ENCODE peak calls at places on chromosomes 4 and X, in four cellular contexts. Q is astrocyte, K is right atrium auricular region, W is Caco-2. G is an unnamed sample.

GRCh38 chr4:140257461-140258305 is 103.7 kb upstream of the MAML3 start:
- DNase-seq in Q (peak; percentile 18), K (no peak), W (no peak), G (no peak)

GRCh38 chr4:118798658-118799057 is 37.3 kb downstream of the SEC24D start:
- DNase-seq in Q (no peak), K (no peak), W (no peak), G (no peak)

GRCh38 chr4:47031011-47031678 is at the start of gene GABRB1:
- DNase-seq in Q (peak; percentile 36), K (peak; percentile 65), W (peak; percentile 59), G (peak; percentile 70)

GRCh38 chr4:101994247-101994775 is 203.8 kb downstream of the BANK1 start:
- DNase-seq in Q (no peak), K (no peak), W (no peak), G (no peak)

GRCh38 chr4:116531870-116532269 is 553.5 kb downstream of the TRAM1L1 start:
- DNase-seq in Q (no peak), K (no peak), W (no peak), G (no peak)

GRCh38 chrX:63784902-63785692 is at the start of gene ARHGEF9:
- DNase-seq in Q (no peak), K (no peak), W (no peak), G (no peak)

GRCh38 chr4:15149842-15150592 is 147.7 kb downstream of the CPEB2 start:
- DNase-seq in Q (peak; percentile 64), K (peak; percentile 85), W (peak; percentile 38), G (peak; percentile 83)

GRCh38 chrX:18422886-18423285 is 2.5 kb upstream of the CDKL5 start:
- DNase-seq in Q (no peak), K (no peak), W (no peak), G (no peak)

GRCh38 chr4:139761461-139761860 is 95.8 kb downstream of the MGST2 start:
- DNase-seq in Q (peak; percentile 11), K (no peak), W (peak; percentile 47), G (peak; percentile 28)

GRCh38 chr4:99379571-99379970 is 27.0 kb upstream of the ADH1C start:
- DNase-seq in Q (no peak), K (no peak), W (no peak), G (no peak)

GRCh38 chrX:136196691-136197155 is 49.4 kb downstream of the FHL1 start:
- DNase-seq in Q (no peak), K (no peak), W (no peak), G (no peak)

GRCh38 chr4:174201898-174202297 is 81.6 kb downstream of the FBXO8 start:
- DNase-seq in Q (no peak), K (no peak), W (no peak), G (no peak)

GRCh38 chr4:10509733-10510132 is 52.5 kb upstream of the ZNF518B start:
- DNase-seq in Q (no peak), K (no peak), W (no peak), G (no peak)

GRCh38 chr4:4227510-4228355 is 1.0 kb upstream of the OTOP1 start:
- DNase-seq in Q (no peak), K (no peak), W (no peak), G (no peak)

GRCh38 chr4:42142586-42142985 is 9.9 kb downstream of the BEND4 start:
- DNase-seq in Q (no peak), K (no peak), W (no peak), G (no peak)

GRCh38 chr4:79197275-79198009 is 128.4 kb downstream of the NAA11 start:
- DNase-seq in Q (no peak), K (no peak), W (no peak), G (no peak)

GRCh38 chr4:2788532-2789103 is 4.3 kb upstream of the SH3BP2 start:
- DNase-seq in Q (no peak), K (no peak), W (peak; percentile 35), G (no peak)

GRCh38 chr4:177109769-177110168 is 199.9 kb upstream of the NEIL3 start:
- DNase-seq in Q (no peak), K (no peak), W (no peak), G (no peak)

GRCh38 chrX:141405486-141405877 is 163.2 kb upstream of the SPANXC start:
- DNase-seq in Q (peak; percentile 44), K (no peak), W (no peak), G (peak; percentile 2)

GRCh38 chr4:88737304-88738015 is 39.8 kb upstream of the NAP1L5 start:
- DNase-seq in Q (peak; percentile 84), K (no peak), W (peak; percentile 50), G (no peak)

GRCh38 chr4:4302416-4302815 is 12.4 kb downstream of the ZBTB49 start:
- DNase-seq in Q (no peak), K (peak; percentile 42), W (no peak), G (no peak)

GRCh38 chr4:125501661-125502060 is 186.9 kb downstream of the FAT4 start:
- DNase-seq in Q (no peak), K (no peak), W (no peak), G (no peak)

GRCh38 chr4:142331132-142331531 is 515.0 kb downstream of the INPP4B start:
- DNase-seq in Q (no peak), K (no peak), W (no peak), G (peak; percentile 39)

GRCh38 chr4:150462743-150463142 is 119.2 kb upstream of the MAB21L2 start:
- DNase-seq in Q (no peak), K (no peak), W (no peak), G (no peak)

GRCh38 chrX:46325312-46325877 is 219.8 kb downstream of the ZNF674 start:
- DNase-seq in Q (peak; percentile 88), K (no peak), W (peak; percentile 71), G (peak; percentile 72)

GRCh38 chr4:75953509-75953908 is 12.7 kb upstream of the NAAA start:
- DNase-seq in Q (no peak), K (no peak), W (no peak), G (no peak)

GRCh38 chrX:126137899-126138298 is 28.2 kb downstream of the DCAF12L2 start:
- DNase-seq in Q (no peak), K (no peak), W (no peak), G (no peak)

GRCh38 chrX:123818243-123818642 is 41.6 kb upstream of the XIAP start:
- DNase-seq in Q (peak; percentile 63), K (no peak), W (no peak), G (peak; percentile 72)

GRCh38 chr4:79367111-79367510 is 40.9 kb downstream of the GK2 start:
- DNase-seq in Q (no peak), K (no peak), W (no peak), G (no peak)

GRCh38 chr4:84177831-84178230 is 321.3 kb downstream of the NKX6-1 start:
- DNase-seq in Q (no peak), K (no peak), W (no peak), G (no peak)

GRCh38 chr4:142406917-142407501 is 439.1 kb downstream of the INPP4B start:
- DNase-seq in Q (peak; percentile 32), K (no peak), W (no peak), G (no peak)

GRCh38 chrX:81708506-81708905 is 506.6 kb downstream of the SH3BGRL start:
- DNase-seq in Q (peak; percentile 23), K (no peak), W (no peak), G (no peak)

GRCh38 chr4:157700898-157701694 is 471.7 kb downstream of the GASK1B start:
- DNase-seq in Q (peak; percentile 26), K (no peak), W (no peak), G (no peak)

GRCh38 chrX:41677183-41677582 is 11.6 kb upstream of the GPR34 start:
- DNase-seq in Q (no peak), K (no peak), W (no peak), G (no peak)

GRCh38 chrX:40189018-40189417 is 91.3 kb upstream of the BCOR start:
- DNase-seq in Q (peak; percentile 31), K (no peak), W (no peak), G (no peak)

DNA sequence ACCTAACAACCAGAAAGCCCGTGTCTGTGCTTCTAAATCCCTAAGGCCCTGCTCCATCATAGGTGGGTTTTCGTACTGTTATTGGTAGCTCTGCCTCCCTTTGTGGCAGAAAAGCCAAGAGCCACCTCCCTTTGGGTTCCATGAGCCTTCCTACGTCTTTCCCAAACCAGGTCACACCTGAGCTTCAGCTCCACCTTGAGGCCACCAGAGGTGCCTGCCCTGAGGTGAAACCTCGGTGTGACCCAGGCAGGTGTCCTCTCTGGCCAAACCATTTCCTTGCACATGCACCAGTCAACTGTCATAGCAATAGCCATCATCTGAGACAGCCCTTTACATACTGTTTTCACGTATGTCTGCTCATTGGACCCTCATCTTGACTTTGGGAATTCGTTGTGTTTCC is 188.0 kb upstream of the RBPJ start:
- DNase-seq in Q (no peak), K (no peak), W (no peak), G (no peak)
- TF ChIP-seq CTCF in Q (no peak), K (no peak), W (no peak), G (peak; percentile 6)

GRCh38 chr4:213971-214370 is 89.7 kb downstream of the ZNF718 start:
- DNase-seq in Q (no peak), K (no peak), W (no peak), G (no peak)
- H3K4me3 ChIP-seq in Q (peak overlapping the region; percentile 67), K (no peak overlapping the region), W (no peak overlapping the region), G (no peak overlapping the region)

DNA sequence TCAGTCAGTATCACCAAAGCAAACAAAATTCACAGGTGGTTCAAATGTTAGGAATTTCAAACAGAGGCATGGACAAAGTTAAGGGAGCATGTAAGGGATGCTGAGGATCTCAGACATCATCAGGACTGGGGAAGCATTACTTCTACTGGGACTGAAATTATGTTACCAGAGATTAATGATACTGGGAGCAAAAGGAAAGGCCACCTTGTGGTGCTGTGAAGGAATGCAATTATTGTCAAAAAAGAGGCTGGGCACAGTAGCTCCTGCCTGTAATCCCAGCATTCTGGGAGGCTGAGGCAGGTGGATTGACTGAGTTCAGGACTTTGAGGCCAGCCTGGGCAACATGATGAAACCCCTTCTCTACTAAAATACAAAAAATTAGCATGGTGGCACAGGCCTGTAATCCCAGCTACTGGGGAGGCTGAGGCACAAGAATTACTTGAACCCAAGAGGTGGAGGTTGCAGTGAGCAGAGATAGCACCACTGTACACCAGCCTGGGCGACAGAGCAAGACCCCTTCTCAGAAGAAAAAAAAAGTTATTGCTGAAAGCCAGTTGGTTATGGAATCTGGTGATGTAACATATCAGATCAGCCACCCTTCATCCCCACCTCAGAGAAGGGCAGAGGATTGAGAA is 954.3 kb downstream of the PCDH7 start:
- DNase-seq in Q (no peak), K (no peak), W (peak; percentile 29), G (peak; percentile 16)
- TF ChIP-seq CTCF in Q (peak; percentile 39), K (no peak), W (peak; percentile 46), G (peak; percentile 57)

GRCh38 chr4:39467470-39467869 is 8.6 kb downstream of the LIAS start:
- DNase-seq in Q (no peak), K (no peak), W (no peak), G (no peak)
- H3K4me3 ChIP-seq in Q (no peak overlapping the region), K (no peak overlapping the region), W (no peak overlapping the region), G (no peak overlapping the region)

GRCh38 chr4:33162122-33162521 is 2442.0 kb downstream of the PCDH7 start:
- DNase-seq in Q (no peak), K (no peak), W (no peak), G (no peak)

GRCh38 chr4:33161202-33161601 is 2441.0 kb downstream of the PCDH7 start:
- DNase-seq in Q (no peak), K (no peak), W (no peak), G (no peak)

DNA sequence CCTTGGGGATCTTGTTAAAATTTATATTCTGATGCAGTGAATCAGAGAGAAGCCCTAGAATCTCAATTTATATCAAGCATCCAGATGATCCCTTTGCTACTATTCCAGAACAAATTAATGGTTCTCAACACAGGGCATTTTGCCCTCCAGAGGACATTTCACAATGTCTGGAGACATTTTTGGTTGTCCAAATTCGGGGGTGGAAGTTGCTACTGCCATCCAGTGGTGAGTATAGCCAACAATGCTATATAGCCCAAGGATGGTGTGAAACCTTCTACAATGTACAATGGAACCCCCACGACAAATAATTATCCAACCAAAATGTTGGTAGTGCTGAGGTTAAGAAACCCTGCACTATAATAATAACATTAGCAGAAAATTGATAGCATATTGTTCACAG is 2440.0 kb downstream of the PCDH7 start:
- DNase-seq in Q (no peak), K (no peak), W (peak; percentile 31), G (peak; percentile 5)
- TF ChIP-seq CTCF in Q (peak; percentile 25), K (no peak), W (peak; percentile 31), G (peak; percentile 66)